ENCODE peak calls at places on chromosomes 7 and 10, in five cellular contexts. D is body of pancreas, H is heart right ventricle, W is sigmoid colon, V is GM23248. F is an unnamed sample.

GRCh38 chr10:78492424-78492823 is 458.8 kb downstream of the RPS24 start:
- DNase-seq in W (no peak), H (no peak), V (peak; percentile 33), D (no peak), F (no peak)

GRCh38 chr7:108045154-108045553 is 42.2 kb upstream of the LAMB1 start:
- DNase-seq in W (no peak), D (no peak), V (no peak), H (no peak), F (no peak)

GRCh38 chr10:17426263-17426600 is 28.2 kb downstream of the ST8SIA6 start:
- DNase-seq in V (no peak), W (no peak), D (no peak), H (no peak), F (no peak)

GRCh38 chr10:94403823-94404228 is 1.5 kb downstream of the TBC1D12 start:
- DNase-seq in V (peak; percentile 71), H (no peak), D (no peak), W (no peak), F (no peak)

GRCh38 chr7:77538186-77538907 is 1.3 kb downstream of the PTPN12 start:
- DNase-seq in W (peak; percentile 95), H (peak; percentile 77), D (peak; percentile 84), V (peak; percentile 97), F (peak; percentile 94)

GRCh38 chr7:35454575-35455385 is 200.9 kb upstream of the TBX20 start:
- DNase-seq in D (no peak), W (no peak), H (no peak), V (no peak), F (no peak)

GRCh38 chr10:77301305-77301730 is 336.3 kb downstream of the KCNMA1 start:
- DNase-seq in D (no peak), H (no peak), W (no peak), V (peak; percentile 69), F (no peak)

GRCh38 chr7:43492906-43493305 is 90.0 kb upstream of the STK17A start:
- DNase-seq in D (no peak), W (no peak), V (no peak), H (no peak), F (no peak)

GRCh38 chr7:33824911-33825459 is 80.4 kb upstream of the BMPER start:
- DNase-seq in H (no peak), W (no peak), V (no peak), D (no peak), F (no peak)

GRCh38 chr10:8051851-8052257 is 2.6 kb upstream of the GATA3 start:
- DNase-seq in H (no peak), D (no peak), W (no peak), V (no peak), F (no peak)

GRCh38 chr7:41695661-41696322 is 7.1 kb downstream of the INHBA start:
- DNase-seq in W (no peak), V (no peak), D (no peak), H (no peak), F (no peak)

GRCh38 chr7:42244828-42245227 is 7.8 kb upstream of the GLI3 start:
- DNase-seq in D (no peak), W (no peak), H (no peak), V (peak; percentile 90), F (no peak)

GRCh38 chr10:3132036-3133025 is 40.3 kb downstream of the PITRM1 start:
- DNase-seq in V (peak; percentile 79), D (no peak), W (no peak), H (no peak), F (peak; percentile 70)

GRCh38 chr10:133390597-133391248 is 3.2 kb upstream of the MTG1 start:
- DNase-seq in H (no peak), V (no peak), D (no peak), W (peak; percentile 41), F (peak; percentile 35)

GRCh38 chr7:33814958-33815735 is 90.2 kb upstream of the BMPER start:
- DNase-seq in H (no peak), V (no peak), D (no peak), W (no peak), F (no peak)

GRCh38 chr7:94087664-94088352 is 83.7 kb upstream of the BET1 start:
- DNase-seq in H (no peak), W (no peak), D (peak; percentile 41), V (peak; percentile 83), F (no peak)

GRCh38 chr10:53134050-53134449 is 361.5 kb upstream of the MBL2 start:
- DNase-seq in D (no peak), H (no peak), V (no peak), W (no peak), F (no peak)

GRCh38 chr10:98748298-98748697 is 301.6 kb upstream of the HPS1 start:
- DNase-seq in V (peak; percentile 57), H (no peak), W (no peak), D (no peak), F (no peak)

GRCh38 chr10:82925547-82925946 is 1050.6 kb downstream of the NRG3 start:
- DNase-seq in V (no peak), D (no peak), H (no peak), W (no peak), F (no peak)

GRCh38 chr7:140478361-140479061 is 794 bp downstream of the MKRN1 start:
- DNase-seq in H (peak; percentile 39), V (peak; percentile 74), D (peak; percentile 30), W (peak; percentile 70), F (peak; percentile 77)

GRCh38 chr10:6543431-6544005 is 36.6 kb downstream of the PRKCQ start:
- DNase-seq in W (no peak), H (no peak), V (no peak), D (no peak), F (peak; percentile 65)

GRCh38 chr10:132183046-132183445 is 3.7 kb upstream of the DPYSL4 start:
- DNase-seq in D (peak; percentile 72), H (no peak), W (peak; percentile 66), V (no peak), F (no peak)

GRCh38 chr10:71076473-71077142 is 135.8 kb upstream of the UNC5B start:
- DNase-seq in D (no peak), V (no peak), H (no peak), W (no peak), F (no peak)

GRCh38 chr7:151275813-151276577 is 27.5 kb upstream of the SMARCD3 start:
- DNase-seq in D (peak; percentile 61), V (no peak), W (no peak), H (no peak), F (no peak)

GRCh38 chr7:7613210-7613609 is 27.3 kb upstream of the UMAD1 start:
- DNase-seq in D (no peak), V (no peak), W (no peak), H (no peak), F (no peak)

GRCh38 chr10:89078729-89079672 is 88.4 kb downstream of the FAS start:
- DNase-seq in D (no peak), H (no peak), V (peak; percentile 64), W (no peak), F (no peak)

GRCh38 chr10:132974249-132974796 is 32.0 kb upstream of the CFAP46 start:
- DNase-seq in V (no peak), D (peak; percentile 9), W (peak; percentile 53), H (no peak), F (no peak)

GRCh38 chr7:44277851-44278250 is 47.5 kb downstream of the CAMK2B start:
- DNase-seq in D (peak; percentile 9), H (peak; percentile 74), W (peak; percentile 57), V (peak; percentile 16), F (peak; percentile 74)

GRCh38 chr7:138970979-138971378 is 10.2 kb downstream of the KIAA1549 start:
- DNase-seq in D (no peak), V (no peak), W (no peak), H (no peak), F (no peak)

DNA sequence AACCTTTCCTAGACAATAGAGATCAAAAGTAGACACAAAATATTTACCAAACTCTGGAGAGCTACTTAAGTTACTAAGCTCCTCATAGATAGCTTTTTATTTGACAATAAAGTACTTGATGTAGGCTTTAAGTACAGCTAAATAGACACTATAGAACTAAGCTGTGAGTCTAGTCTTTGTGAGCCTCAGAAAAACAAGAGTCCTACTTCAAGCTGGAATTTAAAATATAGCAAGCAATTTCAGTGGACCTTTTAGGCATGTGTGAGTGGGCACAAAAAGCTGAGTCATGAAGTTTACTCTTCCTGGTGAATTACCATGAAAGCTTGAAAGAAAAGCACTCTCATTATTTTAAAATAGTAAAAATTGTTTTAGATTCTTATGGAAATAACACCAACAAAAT is 76.1 kb downstream of the ADD3 start:
- DNase-seq in W (no peak), H (no peak), V (peak; percentile 67), D (no peak), F (no peak)
- H3K4me1 ChIP-seq in W (peaks cover 2% of the 10 kb centered on the region), H (peaks cover 62% of the 10 kb centered on the region), V (peaks cover 46% of the 10 kb centered on the region), D (peaks cover 25% of the 10 kb centered on the region), F (peaks cover 22% of the 10 kb centered on the region)

GRCh38 chr10:29012926-29013554 is 275.8 kb upstream of the LYZL1 start:
- DNase-seq in D (no peak), W (no peak), V (no peak), H (no peak), F (no peak)
- H3K36me3 ChIP-seq in D (no peaks in the 10 kb centered on the region), W (no peaks in the 10 kb centered on the region), V (no peaks in the 10 kb centered on the region), H (no peaks in the 10 kb centered on the region), F (no peaks in the 10 kb centered on the region)

GRCh38 chr7:1050956-1051690 is 6.8 kb downstream of the GPR146 start:
- DNase-seq in D (no peak), H (peak; percentile 52), V (no peak), W (no peak), F (peak; percentile 70)

GRCh38 chr7:1049801-1050200 is 5.5 kb downstream of the GPR146 start:
- DNase-seq in V (no peak), D (no peak), H (no peak), W (no peak), F (peak; percentile 72)

GRCh38 chr7:1046722-1047679 is 2.7 kb downstream of the GPR146 start:
- DNase-seq in D (peak; percentile 64), H (no peak), W (no peak), V (no peak), F (peak; percentile 57)

GRCh38 chr7:1050254-1050906 is 6.0 kb downstream of the GPR146 start:
- DNase-seq in V (no peak), H (no peak), D (no peak), W (no peak), F (peak; percentile 61)

DNA sequence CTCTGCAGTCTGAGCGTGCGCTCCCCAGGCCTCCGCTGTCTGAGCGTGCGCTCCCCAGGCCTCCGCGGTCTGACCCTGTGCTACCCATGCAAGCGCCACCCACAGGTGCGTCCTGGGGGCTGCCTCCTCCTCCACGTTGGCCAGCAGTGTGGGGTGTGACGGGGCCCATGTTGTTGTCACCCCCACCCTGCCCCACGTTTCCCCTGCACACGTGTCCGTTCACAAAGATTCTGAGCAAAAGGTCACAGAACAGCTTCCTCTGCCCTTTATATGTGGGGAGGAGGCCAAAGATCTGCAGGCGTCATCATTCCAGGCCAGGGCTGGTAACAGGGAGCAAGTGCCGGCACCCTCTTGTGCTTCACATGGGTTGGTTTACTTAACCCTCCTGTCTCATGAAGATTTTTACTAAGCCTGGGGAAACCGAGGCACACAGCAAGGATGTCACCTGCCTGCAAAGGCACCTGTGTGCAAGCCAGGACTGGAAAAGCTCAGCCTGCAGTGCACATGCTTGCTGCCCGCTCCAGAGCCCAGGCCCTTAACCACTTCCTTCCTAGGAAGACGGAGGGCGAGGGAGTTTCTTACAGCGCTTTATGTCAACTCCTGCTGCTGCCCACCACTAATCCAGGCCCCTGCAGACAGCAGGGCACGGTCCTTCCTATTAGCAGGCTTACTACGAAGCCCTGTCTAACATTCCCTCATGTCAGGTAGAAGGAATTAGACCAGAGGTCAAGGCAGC is 4.8 kb downstream of the GPR146 start:
- DNase-seq in W (no peak), D (no peak), V (no peak), H (no peak), F (peak; percentile 68)
- H3K4me1 ChIP-seq in W (peaks cover 34% of the 10 kb centered on the region), D (peaks cover 33% of the 10 kb centered on the region), V (no peaks in the 10 kb centered on the region), H (peaks cover 93% of the 10 kb centered on the region), F (peaks cover 39% of the 10 kb centered on the region)

DNA sequence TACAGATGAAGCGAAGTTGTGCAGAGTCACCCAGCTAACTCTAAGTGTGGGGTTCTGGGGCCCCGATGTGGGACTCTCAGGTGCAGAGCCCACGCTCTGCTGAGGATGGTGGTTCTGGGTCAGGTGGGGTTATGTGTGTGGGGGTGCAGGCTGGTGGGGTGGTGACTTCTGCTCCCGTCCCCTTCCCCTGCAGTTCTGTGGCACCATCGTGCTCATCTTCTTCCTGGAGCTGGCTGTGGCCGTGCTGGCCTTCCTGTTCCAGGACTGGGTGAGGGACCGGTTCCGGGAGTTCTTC is 28.6 kb upstream of the SH2D4B start:
- DNase-seq in H (no peak), D (no peak), W (no peak), V (no peak), F (peak; percentile 66)
- H3K36me3 ChIP-seq in H (no peaks in the 10 kb centered on the region), D (peaks cover 19% of the 10 kb centered on the region), W (peaks cover 31% of the 10 kb centered on the region), V (no peaks in the 10 kb centered on the region), F (peaks cover 39% of the 10 kb centered on the region)

F was measured in kidney.